ENCODE peak calls at places on chromosome 13, in seven cellular contexts. J is pancreas; N is tibial nerve; B is PC-3; S is body of pancreas; L is IMR-90; F is naive thymus-derived CD4-positive, alpha-beta T cell. G is an unnamed sample.

GRCh38 chr13:114339779-114340534 is 25.7 kb downstream of the CHAMP1 start:
- DNase-seq in N (no peak), B (peak), F (peak), J (no peak), L (peak), S (peak), G (no peak)

GRCh38 chr13:57784633-57785032 is 153.1 kb downstream of the PCDH17 start:
- DNase-seq in N (no peak), B (no peak), J (no peak), F (no peak), S (no peak), L (no peak), G (no peak)

GRCh38 chr13:52053460-52053859 is 29.0 kb downstream of the UTP14C start:
- DNase-seq in L (no peak), F (no peak), N (no peak), B (no peak), S (no peak), J (no peak), G (no peak)

GRCh38 chr13:111564657-111565056 is 244.2 kb downstream of the TEX29 start:
- DNase-seq in B (no peak), L (no peak), J (no peak), S (no peak), N (no peak), F (no peak), G (no peak)

GRCh38 chr13:25652764-25653163 is 281.0 kb downstream of the ATP8A2 start:
- DNase-seq in F (no peak), L (no peak), J (no peak), N (no peak), B (no peak), S (no peak), G (no peak)

GRCh38 chr13:50757021-50757420 is 86.5 kb downstream of the DLEU7 start:
- DNase-seq in F (no peak), J (no peak), S (no peak), N (no peak), B (no peak), L (no peak), G (no peak)

GRCh38 chr13:87498681-87499080 is 172.5 kb upstream of the SLITRK5 start:
- DNase-seq in J (no peak), F (no peak), N (no peak), B (peak), S (no peak), L (peak), G (no peak)

GRCh38 chr13:84208251-84208650 is 326.0 kb upstream of the SLITRK1 start:
- DNase-seq in F (no peak), B (no peak), S (no peak), J (no peak), L (no peak), N (no peak), G (no peak)

GRCh38 chr13:99981115-99982020 is at the start of gene ZIC2:
- DNase-seq in B (peak), L (no peak), N (no peak), S (no peak), J (peak), F (no peak), G (no peak)

GRCh38 chr13:40640845-40641458 is 25.5 kb downstream of the FOXO1 start:
- DNase-seq in F (no peak), J (no peak), B (peak), N (no peak), S (no peak), L (no peak), G (no peak)

GRCh38 chr13:43078399-43078798 is 55.0 kb downstream of the DNAJC15 start:
- DNase-seq in J (no peak), L (no peak), F (no peak), B (no peak), S (no peak), N (no peak), G (no peak)
- H3K27ac ChIP-seq in J (no peak), L (no peak), F (no peak), B (no peak), S (no peak), N (no peak), G (no peak)

DNA sequence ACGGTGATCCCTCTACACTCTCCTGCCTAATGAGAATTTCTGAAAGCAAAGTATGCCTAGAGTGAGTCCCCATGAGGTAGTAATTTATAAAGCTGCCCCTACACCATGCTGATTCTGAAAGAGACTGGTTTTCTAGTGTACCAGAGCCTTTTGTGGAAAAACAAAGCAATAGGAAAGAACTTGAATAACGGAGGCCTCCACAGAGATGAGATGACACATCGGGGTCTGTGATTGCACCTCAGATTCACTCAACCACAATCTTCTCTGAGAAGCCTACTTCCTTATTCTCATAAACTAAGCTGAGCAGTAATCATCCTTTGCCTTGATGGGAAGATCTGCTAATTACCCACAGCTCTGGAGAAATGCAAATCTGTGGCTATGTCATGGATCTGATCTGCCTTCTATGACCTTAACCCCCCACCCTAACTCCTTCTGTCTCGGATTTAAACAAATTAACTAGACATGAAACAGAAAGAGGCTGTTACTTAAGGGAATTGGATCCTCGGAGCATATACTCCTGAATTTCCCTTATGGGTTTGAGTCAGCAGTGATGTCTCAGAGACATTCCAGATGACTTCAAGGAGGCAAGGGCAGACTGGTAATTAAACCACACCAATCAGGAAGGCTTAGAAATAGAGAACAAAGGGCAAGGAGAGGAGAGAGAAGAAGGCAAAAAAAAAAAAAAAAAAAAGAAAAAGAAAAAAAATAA is 128.0 kb downstream of the DCT start:
- DNase-seq in L (peak), B (peak), J (no peak), N (no peak), S (no peak), F (no peak), G (no peak)
- H3K4me3 ChIP-seq in L (peak), B (no peak), J (no peak), N (no peak), S (no peak), F (no peak), G (no peak)

GRCh38 chr13:102631198-102631597 is 34.4 kb downstream of the TPP2 start:
- DNase-seq in F (no peak), J (no peak), B (no peak), N (no peak), L (no peak), S (no peak), G (no peak)

GRCh38 chr13:102628559-102628958 is 31.8 kb downstream of the TPP2 start:
- DNase-seq in B (no peak), F (no peak), S (no peak), N (no peak), J (no peak), L (no peak), G (no peak)

GRCh38 chr13:102626928-102627327 is 30.1 kb downstream of the TPP2 start:
- DNase-seq in N (no peak), F (no peak), B (no peak), J (no peak), S (no peak), L (no peak), G (no peak)
- H3K27ac ChIP-seq in N (no peak), F (no peak), B (no peak), J (no peak), S (no peak), L (no peak), G (no peak)

DNA sequence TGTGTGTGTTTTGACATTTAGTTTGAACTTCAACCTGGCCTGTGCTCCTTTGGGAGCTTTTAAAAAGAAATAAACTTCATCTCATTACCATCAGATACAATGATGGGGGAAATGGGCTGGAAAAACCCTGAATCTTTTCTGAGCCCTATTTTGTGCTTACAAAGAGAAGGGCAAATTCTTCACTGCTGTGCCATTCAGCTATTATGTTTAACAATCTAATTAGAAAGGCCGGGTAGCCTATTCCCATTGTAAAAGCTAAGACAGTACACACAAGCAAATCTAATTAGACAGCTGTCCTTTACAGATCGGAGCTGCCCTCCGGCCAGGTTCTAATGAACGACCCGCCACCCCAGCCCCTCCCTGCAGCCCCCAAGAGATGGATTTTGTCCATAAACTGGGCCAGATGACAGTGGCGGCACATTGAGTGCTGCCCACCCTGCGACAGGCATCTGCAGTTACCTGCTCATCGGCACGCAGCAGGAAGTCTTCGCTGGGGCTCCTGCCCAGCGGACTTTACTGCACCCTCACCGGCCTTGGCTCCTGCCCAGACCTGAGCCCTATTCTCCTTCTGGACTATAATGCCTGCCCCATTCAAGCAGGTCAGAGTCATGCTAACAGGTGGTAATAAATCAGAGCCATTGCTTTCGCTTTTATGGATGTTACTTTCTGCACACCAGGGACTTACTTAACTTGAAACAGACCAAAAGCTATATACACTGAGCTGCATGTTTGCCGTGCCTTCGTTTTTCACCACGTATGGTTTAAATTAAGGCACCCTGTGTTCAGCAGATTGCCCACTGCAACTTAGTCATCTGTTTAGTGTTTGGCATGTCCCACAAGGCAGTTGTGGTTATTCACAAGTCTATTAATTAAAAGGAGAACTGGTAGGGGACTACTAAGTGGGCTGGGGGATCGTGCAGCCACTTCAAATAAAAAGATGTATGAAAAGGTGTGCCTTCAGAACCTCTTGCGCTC is 549.6 kb downstream of the FGF9 start:
- DNase-seq in S (no peak), F (no peak), B (no peak), L (no peak), J (no peak), N (no peak), G (no peak)
- H3K4me3 ChIP-seq in S (no peak), F (no peak), B (no peak), L (no peak), J (no peak), N (no peak), G (no peak)

GRCh38 chr13:36328821-36329220 is 17.4 kb downstream of the SPART start:
- DNase-seq in S (no peak), N (no peak), L (no peak), F (no peak), B (no peak), J (no peak), G (no peak)

GRCh38 chr13:36329355-36329754 is 16.8 kb downstream of the SPART start:
- DNase-seq in N (no peak), L (peak), F (no peak), J (no peak), S (no peak), B (no peak), G (no peak)

GRCh38 chr13:36337938-36338337 is 8.3 kb downstream of the SPART start:
- DNase-seq in N (no peak), S (no peak), L (no peak), F (no peak), J (no peak), B (no peak), G (no peak)

GRCh38 chr13:36332986-36333385 is 13.2 kb downstream of the SPART start:
- DNase-seq in N (no peak), L (peak), S (no peak), J (no peak), B (peak), F (no peak), G (no peak)
- H3K27ac ChIP-seq in N (no peak), L (no peak), S (no peak), J (no peak), B (no peak), F (no peak), G (no peak)

GRCh38 chr13:102131246-102131645 is 270.6 kb downstream of the FGF14 start:
- DNase-seq in J (no peak), F (no peak), N (no peak), L (no peak), B (no peak), S (no peak), G (no peak)
- H3K4me3 ChIP-seq in J (no peak), F (no peak), N (no peak), L (no peak), B (no peak), S (no peak), G (no peak)

GRCh38 chr13:97249093-97249787 is 27.1 kb downstream of the MBNL2 start:
- DNase-seq in N (no peak), S (no peak), L (no peak), J (no peak), B (no peak), F (no peak), G (no peak)
- H3K27ac ChIP-seq in N (peak), S (no peak), L (peak), J (no peak), B (no peak), F (no peak), G (peak)